ENCODE peak calls at places on chromosomes 12 and 14, in nine cellular contexts. One of them, this sample, is unnamed.

GRCh38 chr12:39459027-39459434 is 16.1 kb upstream of the KIF21A start:
- DNase-seq in GM23248: no peak
- DNase-seq in fibroblast of lung: no peak
- DNase-seq in body of pancreas: no peak
- DNase-seq in cardiac muscle cell: no peak
- DNase-seq in right lobe of liver: no peak
- DNase-seq in pancreas: no peak
- DNase-seq in A549: no peak
- DNase-seq in uterus: no peak
- DNase-seq in this sample: no peak

GRCh38 chr12:103269962-103270361 is 225.8 kb downstream of the C12orf42 start:
- DNase-seq in GM23248: no peak
- DNase-seq in fibroblast of lung: peak; percentile 80
- DNase-seq in body of pancreas: no peak
- DNase-seq in cardiac muscle cell: no peak
- DNase-seq in right lobe of liver: no peak
- DNase-seq in pancreas: no peak
- DNase-seq in A549: no peak
- DNase-seq in uterus: no peak
- DNase-seq in this sample: no peak

GRCh38 chr12:53657041-53657440 is 18.8 kb downstream of the ATP5MC2 start:
- DNase-seq in GM23248: no peak
- DNase-seq in fibroblast of lung: no peak
- DNase-seq in body of pancreas: no peak
- DNase-seq in cardiac muscle cell: no peak
- DNase-seq in right lobe of liver: no peak
- DNase-seq in pancreas: no peak
- DNase-seq in A549: no peak
- DNase-seq in uterus: no peak
- DNase-seq in this sample: no peak

GRCh38 chr12:53187145-53187899 is 6.6 kb upstream of the CSAD start:
- DNase-seq in GM23248: no peak
- DNase-seq in fibroblast of lung: no peak
- DNase-seq in body of pancreas: no peak
- DNase-seq in cardiac muscle cell: no peak
- DNase-seq in right lobe of liver: no peak
- DNase-seq in pancreas: no peak
- DNase-seq in A549: no peak
- DNase-seq in uterus: peak; percentile 6
- DNase-seq in this sample: no peak

GRCh38 chr12:55717397-55718007 is 1.7 kb downstream of the BLOC1S1 start:
- DNase-seq in GM23248: peak; percentile 74
- DNase-seq in fibroblast of lung: peak; percentile 85
- DNase-seq in body of pancreas: no peak
- DNase-seq in cardiac muscle cell: no peak
- DNase-seq in right lobe of liver: no peak
- DNase-seq in pancreas: no peak
- DNase-seq in A549: no peak
- DNase-seq in uterus: no peak
- DNase-seq in this sample: no peak

GRCh38 chr12:12282761-12283160 is 15.9 kb upstream of the LRP6 start:
- DNase-seq in GM23248: peak; percentile 74
- DNase-seq in fibroblast of lung: peak; percentile 90
- DNase-seq in body of pancreas: no peak
- DNase-seq in cardiac muscle cell: peak; percentile 76
- DNase-seq in right lobe of liver: no peak
- DNase-seq in pancreas: no peak
- DNase-seq in A549: no peak
- DNase-seq in uterus: no peak
- DNase-seq in this sample: no peak

GRCh38 chr12:62021808-62022207 is 238.4 kb upstream of the USP15 start:
- DNase-seq in GM23248: no peak
- DNase-seq in fibroblast of lung: no peak
- DNase-seq in body of pancreas: no peak
- DNase-seq in cardiac muscle cell: no peak
- DNase-seq in right lobe of liver: no peak
- DNase-seq in pancreas: peak; percentile 12
- DNase-seq in A549: peak; percentile 26
- DNase-seq in uterus: no peak
- DNase-seq in this sample: no peak

GRCh38 chr14:50521912-50522341 is 10.4 kb downstream of the MAP4K5 start:
- DNase-seq in GM23248: no peak
- DNase-seq in fibroblast of lung: peak; percentile 78
- DNase-seq in body of pancreas: no peak
- DNase-seq in cardiac muscle cell: no peak
- DNase-seq in right lobe of liver: no peak
- DNase-seq in pancreas: no peak
- DNase-seq in A549: no peak
- DNase-seq in uterus: no peak
- DNase-seq in this sample: no peak

GRCh38 chr14:91935621-91936020 is 11.9 kb downstream of the FBLN5 start:
- DNase-seq in GM23248: no peak
- DNase-seq in fibroblast of lung: no peak
- DNase-seq in body of pancreas: no peak
- DNase-seq in cardiac muscle cell: no peak
- DNase-seq in right lobe of liver: no peak
- DNase-seq in pancreas: no peak
- DNase-seq in A549: no peak
- DNase-seq in uterus: no peak
- DNase-seq in this sample: no peak

GRCh38 chr12:2376855-2377657 is 324.3 kb downstream of the CACNA1C start:
- DNase-seq in GM23248: no peak
- DNase-seq in fibroblast of lung: no peak
- DNase-seq in body of pancreas: no peak
- DNase-seq in cardiac muscle cell: no peak
- DNase-seq in right lobe of liver: no peak
- DNase-seq in pancreas: no peak
- DNase-seq in A549: no peak
- DNase-seq in uterus: no peak
- DNase-seq in this sample: no peak

GRCh38 chr14:68982581-68982980 is 3.5 kb upstream of the ACTN1 start:
- DNase-seq in GM23248: peak; percentile 67
- DNase-seq in fibroblast of lung: peak; percentile 39
- DNase-seq in body of pancreas: no peak
- DNase-seq in cardiac muscle cell: peak; percentile 57
- DNase-seq in right lobe of liver: no peak
- DNase-seq in pancreas: no peak
- DNase-seq in A549: no peak
- DNase-seq in uterus: no peak
- DNase-seq in this sample: no peak

GRCh38 chr12:7130537-7130790 is 293 bp downstream of the CLSTN3 start:
- DNase-seq in GM23248: no peak
- DNase-seq in fibroblast of lung: no peak
- DNase-seq in body of pancreas: no peak
- DNase-seq in cardiac muscle cell: no peak
- DNase-seq in right lobe of liver: no peak
- DNase-seq in pancreas: no peak
- DNase-seq in A549: no peak
- DNase-seq in uterus: no peak
- DNase-seq in this sample: no peak

GRCh38 chr14:61596985-61597384 is 98.3 kb upstream of the HIF1A start:
- DNase-seq in GM23248: peak; percentile 42
- DNase-seq in fibroblast of lung: no peak
- DNase-seq in body of pancreas: no peak
- DNase-seq in cardiac muscle cell: peak; percentile 63
- DNase-seq in right lobe of liver: no peak
- DNase-seq in pancreas: no peak
- DNase-seq in A549: no peak
- DNase-seq in uterus: no peak
- DNase-seq in this sample: no peak

GRCh38 chr12:131088701-131089525 is 135.2 kb downstream of the ADGRD1 start:
- DNase-seq in GM23248: no peak
- DNase-seq in fibroblast of lung: no peak
- DNase-seq in body of pancreas: peak; percentile 2
- DNase-seq in cardiac muscle cell: no peak
- DNase-seq in right lobe of liver: no peak
- DNase-seq in pancreas: no peak
- DNase-seq in A549: no peak
- DNase-seq in uterus: peak; percentile 7
- DNase-seq in this sample: peak; percentile 35

GRCh38 chr12:95511962-95512361 is 38.0 kb downstream of the METAP2 start:
- DNase-seq in GM23248: no peak
- DNase-seq in fibroblast of lung: no peak
- DNase-seq in body of pancreas: no peak
- DNase-seq in cardiac muscle cell: no peak
- DNase-seq in right lobe of liver: no peak
- DNase-seq in pancreas: no peak
- DNase-seq in A549: no peak
- DNase-seq in uterus: no peak
- DNase-seq in this sample: no peak

GRCh38 chr12:116346751-116347150 is 69.3 kb upstream of the MED13L start:
- DNase-seq in GM23248: peak; percentile 92
- DNase-seq in fibroblast of lung: peak; percentile 89
- DNase-seq in body of pancreas: no peak
- DNase-seq in cardiac muscle cell: peak; percentile 92
- DNase-seq in right lobe of liver: no peak
- DNase-seq in pancreas: no peak
- DNase-seq in A549: peak; percentile 58
- DNase-seq in uterus: no peak
- DNase-seq in this sample: no peak

GRCh38 chr14:92737206-92737605 is 11.2 kb downstream of the LGMN start:
- DNase-seq in GM23248: no peak
- DNase-seq in fibroblast of lung: no peak
- DNase-seq in body of pancreas: no peak
- DNase-seq in cardiac muscle cell: no peak
- DNase-seq in right lobe of liver: no peak
- DNase-seq in pancreas: no peak
- DNase-seq in A549: no peak
- DNase-seq in uterus: no peak
- DNase-seq in this sample: no peak

GRCh38 chr14:76876076-76876475 is 49.9 kb downstream of the LRRC74A start:
- DNase-seq in GM23248: peak; percentile 85
- DNase-seq in fibroblast of lung: peak; percentile 55
- DNase-seq in body of pancreas: peak; percentile 67
- DNase-seq in cardiac muscle cell: peak; percentile 83
- DNase-seq in right lobe of liver: peak; percentile 53
- DNase-seq in pancreas: no peak
- DNase-seq in A549: peak; percentile 80
- DNase-seq in uterus: peak; percentile 69
- DNase-seq in this sample: no peak

GRCh38 chr12:48175613-48176416 is 7.6 kb upstream of the CCDC184 start:
- DNase-seq in GM23248: peak; percentile 42
- DNase-seq in fibroblast of lung: no peak
- DNase-seq in body of pancreas: no peak
- DNase-seq in cardiac muscle cell: no peak
- DNase-seq in right lobe of liver: no peak
- DNase-seq in pancreas: no peak
- DNase-seq in A549: no peak
- DNase-seq in uterus: no peak
- DNase-seq in this sample: no peak

GRCh38 chr12:93875157-93875556 is 198.0 kb downstream of the CRADD start:
- DNase-seq in GM23248: no peak
- DNase-seq in fibroblast of lung: no peak
- DNase-seq in body of pancreas: no peak
- DNase-seq in cardiac muscle cell: no peak
- DNase-seq in right lobe of liver: no peak
- DNase-seq in pancreas: no peak
- DNase-seq in A549: no peak
- DNase-seq in uterus: no peak
- DNase-seq in this sample: no peak
- H3K9me3 ChIP-seq in GM23248: peaks cover 15% of the 10 kb centered on the region
- H3K9me3 ChIP-seq in fibroblast of lung: no peaks in the 10 kb centered on the region
- H3K9me3 ChIP-seq in body of pancreas: no peaks in the 10 kb centered on the region
- H3K9me3 ChIP-seq in cardiac muscle cell: no peaks in the 10 kb centered on the region
- H3K9me3 ChIP-seq in right lobe of liver: no peaks in the 10 kb centered on the region
- H3K9me3 ChIP-seq in pancreas: no peaks in the 10 kb centered on the region
- H3K9me3 ChIP-seq in A549: peaks cover 43% of the 10 kb centered on the region
- H3K9me3 ChIP-seq in uterus: no peaks in the 10 kb centered on the region
- H3K9me3 ChIP-seq in this sample: peaks cover 42% of the 10 kb centered on the region

GRCh38 chr12:104333692-104334255 is 30.2 kb downstream of the EID3 start:
- DNase-seq in GM23248: no peak
- DNase-seq in fibroblast of lung: no peak
- DNase-seq in body of pancreas: no peak
- DNase-seq in cardiac muscle cell: no peak
- DNase-seq in right lobe of liver: no peak
- DNase-seq in pancreas: no peak
- DNase-seq in A549: no peak
- DNase-seq in uterus: no peak
- DNase-seq in this sample: no peak
- H3K9me3 ChIP-seq in GM23248: no peaks in the 10 kb centered on the region
- H3K9me3 ChIP-seq in fibroblast of lung: no peaks in the 10 kb centered on the region
- H3K9me3 ChIP-seq in body of pancreas: no peaks in the 10 kb centered on the region
- H3K9me3 ChIP-seq in cardiac muscle cell: no peaks in the 10 kb centered on the region
- H3K9me3 ChIP-seq in right lobe of liver: no peaks in the 10 kb centered on the region
- H3K9me3 ChIP-seq in pancreas: no peaks in the 10 kb centered on the region
- H3K9me3 ChIP-seq in A549: no peaks in the 10 kb centered on the region
- H3K9me3 ChIP-seq in uterus: no peaks in the 10 kb centered on the region
- H3K9me3 ChIP-seq in this sample: no peaks in the 10 kb centered on the region

GRCh38 chr12:128510527-128510926 is 243.6 kb downstream of the TMEM132C start:
- DNase-seq in GM23248: no peak
- DNase-seq in fibroblast of lung: no peak
- DNase-seq in body of pancreas: no peak
- DNase-seq in cardiac muscle cell: no peak
- DNase-seq in right lobe of liver: no peak
- DNase-seq in pancreas: no peak
- DNase-seq in A549: no peak
- DNase-seq in uterus: no peak
- DNase-seq in this sample: no peak
- H3K9me3 ChIP-seq in GM23248: no peaks in the 10 kb centered on the region
- H3K9me3 ChIP-seq in fibroblast of lung: no peaks in the 10 kb centered on the region
- H3K9me3 ChIP-seq in body of pancreas: no peaks in the 10 kb centered on the region
- H3K9me3 ChIP-seq in cardiac muscle cell: no peaks in the 10 kb centered on the region
- H3K9me3 ChIP-seq in right lobe of liver: no peaks in the 10 kb centered on the region
- H3K9me3 ChIP-seq in pancreas: no peaks in the 10 kb centered on the region
- H3K9me3 ChIP-seq in A549: peaks cover 2% of the 10 kb centered on the region
- H3K9me3 ChIP-seq in uterus: no peaks in the 10 kb centered on the region
- H3K9me3 ChIP-seq in this sample: no peaks in the 10 kb centered on the region

GRCh38 chr12:27552235-27552634 is 28.2 kb downstream of the PPFIBP1 start:
- DNase-seq in GM23248: no peak
- DNase-seq in fibroblast of lung: no peak
- DNase-seq in body of pancreas: no peak
- DNase-seq in cardiac muscle cell: no peak
- DNase-seq in right lobe of liver: no peak
- DNase-seq in pancreas: no peak
- DNase-seq in A549: no peak
- DNase-seq in uterus: no peak
- DNase-seq in this sample: no peak

GRCh38 chr12:27549231-27549800 is 25.3 kb downstream of the PPFIBP1 start:
- DNase-seq in GM23248: peak; percentile 94
- DNase-seq in fibroblast of lung: peak; percentile 88
- DNase-seq in body of pancreas: no peak
- DNase-seq in cardiac muscle cell: peak; percentile 82
- DNase-seq in right lobe of liver: no peak
- DNase-seq in pancreas: no peak
- DNase-seq in A549: peak; percentile 82
- DNase-seq in uterus: no peak
- DNase-seq in this sample: no peak

GRCh38 chr12:27549801-27550652 is 26.0 kb downstream of the PPFIBP1 start:
- DNase-seq in GM23248: peak; percentile 98
- DNase-seq in fibroblast of lung: peak; percentile 99
- DNase-seq in body of pancreas: peak; percentile 87
- DNase-seq in cardiac muscle cell: peak; percentile 98
- DNase-seq in right lobe of liver: peak; percentile 79
- DNase-seq in pancreas: peak; percentile 62
- DNase-seq in A549: peak; percentile 95
- DNase-seq in uterus: peak; percentile 88
- DNase-seq in this sample: peak; percentile 78

GRCh38 chr12:27551172-27551840 is 27.3 kb downstream of the PPFIBP1 start:
- DNase-seq in GM23248: peak; percentile 60
- DNase-seq in fibroblast of lung: no peak
- DNase-seq in body of pancreas: no peak
- DNase-seq in cardiac muscle cell: no peak
- DNase-seq in right lobe of liver: no peak
- DNase-seq in pancreas: no peak
- DNase-seq in A549: no peak
- DNase-seq in uterus: no peak
- DNase-seq in this sample: no peak

GRCh38 chr12:27550653-27550975 is 26.6 kb downstream of the PPFIBP1 start:
- DNase-seq in GM23248: peak; percentile 30
- DNase-seq in fibroblast of lung: no peak
- DNase-seq in body of pancreas: no peak
- DNase-seq in cardiac muscle cell: peak; percentile 50
- DNase-seq in right lobe of liver: no peak
- DNase-seq in pancreas: no peak
- DNase-seq in A549: no peak
- DNase-seq in uterus: no peak
- DNase-seq in this sample: no peak
- H3K9me3 ChIP-seq in GM23248: no peaks in the 10 kb centered on the region
- H3K9me3 ChIP-seq in fibroblast of lung: no peaks in the 10 kb centered on the region
- H3K9me3 ChIP-seq in body of pancreas: no peaks in the 10 kb centered on the region
- H3K9me3 ChIP-seq in cardiac muscle cell: no peaks in the 10 kb centered on the region
- H3K9me3 ChIP-seq in right lobe of liver: no peaks in the 10 kb centered on the region
- H3K9me3 ChIP-seq in pancreas: no peaks in the 10 kb centered on the region
- H3K9me3 ChIP-seq in A549: no peaks in the 10 kb centered on the region
- H3K9me3 ChIP-seq in uterus: no peaks in the 10 kb centered on the region
- H3K9me3 ChIP-seq in this sample: no peaks in the 10 kb centered on the region

This sample was measured in lower lobe of right lung.